ENCODE peak calls at places on chromosomes 5 and 9, in six cellular contexts. One of them, this sample, is unnamed.

GRCh38 chr9:33489070-33489469 is 15.3 kb upstream of the NOL6 start:
- DNase-seq in fibroblast of pulmonary artery: no peak
- DNase-seq in fibroblast of lung: peak; percentile 27
- DNase-seq in neural crest cell: no peak
- DNase-seq in astrocyte of the spinal cord: peak; percentile 24
- DNase-seq in tibial nerve: no peak
- DNase-seq in this sample: no peak

GRCh38 chr9:109414125-109414785 is 83.9 kb downstream of the PTPN3 start:
- DNase-seq in fibroblast of lung: no peak
- DNase-seq in tibial nerve: no peak
- DNase-seq in neural crest cell: no peak
- DNase-seq in astrocyte of the spinal cord: no peak
- DNase-seq in fibroblast of pulmonary artery: no peak
- DNase-seq in this sample: no peak

GRCh38 chr9:34372598-34373011 is 4.1 kb downstream of the MYORG start:
- DNase-seq in fibroblast of lung: no peak
- DNase-seq in tibial nerve: no peak
- DNase-seq in astrocyte of the spinal cord: no peak
- DNase-seq in neural crest cell: no peak
- DNase-seq in fibroblast of pulmonary artery: no peak
- DNase-seq in this sample: no peak

GRCh38 chr9:12684923-12685468 is 8.2 kb upstream of the TYRP1 start:
- DNase-seq in fibroblast of pulmonary artery: peak; percentile 63
- DNase-seq in astrocyte of the spinal cord: no peak
- DNase-seq in tibial nerve: no peak
- DNase-seq in fibroblast of lung: no peak
- DNase-seq in neural crest cell: no peak
- DNase-seq in this sample: no peak

GRCh38 chr9:131528886-131529505 is 2.1 kb downstream of the UCK1 start:
- DNase-seq in tibial nerve: no peak
- DNase-seq in fibroblast of pulmonary artery: no peak
- DNase-seq in astrocyte of the spinal cord: no peak
- DNase-seq in neural crest cell: no peak
- DNase-seq in fibroblast of lung: no peak
- DNase-seq in this sample: peak; percentile 11

GRCh38 chr5:173281910-173282309 is 46.3 kb downstream of the STC2 start:
- DNase-seq in fibroblast of pulmonary artery: peak; percentile 36
- DNase-seq in astrocyte of the spinal cord: no peak
- DNase-seq in tibial nerve: no peak
- DNase-seq in neural crest cell: no peak
- DNase-seq in fibroblast of lung: peak; percentile 7
- DNase-seq in this sample: no peak

GRCh38 chr5:78373231-78373630 is 12.8 kb downstream of the SCAMP1 start:
- DNase-seq in astrocyte of the spinal cord: no peak
- DNase-seq in neural crest cell: no peak
- DNase-seq in fibroblast of pulmonary artery: no peak
- DNase-seq in tibial nerve: no peak
- DNase-seq in fibroblast of lung: peak; percentile 28
- DNase-seq in this sample: no peak

GRCh38 chr5:72210913-72211670 is 103.8 kb downstream of the MAP1B start:
- DNase-seq in fibroblast of lung: peak; percentile 68
- DNase-seq in astrocyte of the spinal cord: peak; percentile 95
- DNase-seq in tibial nerve: peak; percentile 48
- DNase-seq in fibroblast of pulmonary artery: peak; percentile 82
- DNase-seq in neural crest cell: no peak
- DNase-seq in this sample: no peak

GRCh38 chr9:20611751-20612287 is 10.5 kb downstream of the MLLT3 start:
- DNase-seq in tibial nerve: no peak
- DNase-seq in fibroblast of lung: peak; percentile 88
- DNase-seq in astrocyte of the spinal cord: peak; percentile 79
- DNase-seq in neural crest cell: no peak
- DNase-seq in fibroblast of pulmonary artery: peak; percentile 82
- DNase-seq in this sample: no peak
- TF ChIP-seq CTCF in tibial nerve: peak; percentile 16
- TF ChIP-seq CTCF in fibroblast of lung: peak; percentile 32
- TF ChIP-seq CTCF in astrocyte of the spinal cord: peak; percentile 51
- TF ChIP-seq CTCF in neural crest cell: peak; percentile 64
- TF ChIP-seq CTCF in fibroblast of pulmonary artery: peak; percentile 61
- TF ChIP-seq CTCF in this sample: no peak

DNA sequence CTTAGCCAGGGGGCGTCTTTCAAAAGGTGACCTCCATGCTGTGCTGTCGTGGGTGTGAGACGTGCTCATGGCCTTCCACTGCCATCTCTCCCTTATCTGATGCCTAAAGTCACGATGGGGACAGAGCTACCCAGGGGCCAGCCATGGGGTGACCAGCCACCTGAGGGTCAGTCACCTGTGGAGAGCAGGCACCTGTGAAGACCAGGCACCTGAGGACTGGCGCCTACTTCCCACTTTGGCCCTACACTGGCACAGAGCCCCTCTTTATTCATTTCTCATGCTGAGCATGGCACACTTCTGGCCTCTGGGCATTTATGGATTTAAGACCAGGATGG is 6.4 kb upstream of the EXOC3 start:
- DNase-seq in fibroblast of pulmonary artery: no peak
- DNase-seq in astrocyte of the spinal cord: no peak
- DNase-seq in tibial nerve: no peak
- DNase-seq in neural crest cell: no peak
- DNase-seq in fibroblast of lung: no peak
- DNase-seq in this sample: no peak
- TF ChIP-seq CTCF in fibroblast of pulmonary artery: no peak
- TF ChIP-seq CTCF in astrocyte of the spinal cord: no peak
- TF ChIP-seq CTCF in tibial nerve: no peak
- TF ChIP-seq CTCF in neural crest cell: no peak
- TF ChIP-seq CTCF in fibroblast of lung: no peak
- TF ChIP-seq CTCF in this sample: no peak

DNA sequence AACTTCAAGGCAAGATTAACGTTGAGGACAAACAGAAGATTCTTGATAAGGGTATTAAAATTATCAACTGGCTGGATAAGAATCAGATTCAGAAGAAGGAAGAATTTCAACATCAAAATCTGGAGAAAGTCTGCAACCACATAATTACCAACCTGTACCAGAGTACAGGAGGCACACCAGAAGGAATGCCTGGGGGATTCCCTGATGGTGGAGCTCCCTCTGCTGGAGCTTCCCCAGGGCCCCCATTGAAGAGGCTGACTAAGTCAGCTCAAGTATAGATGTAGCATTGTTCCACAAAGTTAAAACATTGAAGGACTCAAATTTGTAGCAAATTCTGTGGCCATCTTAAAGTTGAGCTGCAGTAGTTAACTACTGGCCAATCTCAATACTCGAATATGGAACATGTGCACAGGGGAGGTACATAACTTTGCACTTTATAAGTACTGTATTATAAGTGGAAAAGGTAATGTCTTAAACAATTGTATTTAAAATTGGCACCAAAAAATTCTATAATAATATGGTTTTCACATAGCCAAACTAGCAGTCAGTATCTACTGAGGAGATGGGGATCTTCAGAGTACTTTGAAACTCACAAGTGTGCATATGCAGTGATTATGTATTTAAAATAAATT is 237.5 kb downstream of the CHSY3 start:
- DNase-seq in fibroblast of pulmonary artery: peak; percentile 69
- DNase-seq in tibial nerve: no peak
- DNase-seq in fibroblast of lung: peak; percentile 42
- DNase-seq in astrocyte of the spinal cord: peak; percentile 47
- DNase-seq in neural crest cell: no peak
- DNase-seq in this sample: peak; percentile 29
- TF ChIP-seq CTCF in fibroblast of pulmonary artery: peak; percentile 95
- TF ChIP-seq CTCF in tibial nerve: no peak
- TF ChIP-seq CTCF in fibroblast of lung: peak; percentile 30
- TF ChIP-seq CTCF in astrocyte of the spinal cord: peak; percentile 81
- TF ChIP-seq CTCF in neural crest cell: peak; percentile 59
- TF ChIP-seq CTCF in this sample: peak; percentile 55

DNA sequence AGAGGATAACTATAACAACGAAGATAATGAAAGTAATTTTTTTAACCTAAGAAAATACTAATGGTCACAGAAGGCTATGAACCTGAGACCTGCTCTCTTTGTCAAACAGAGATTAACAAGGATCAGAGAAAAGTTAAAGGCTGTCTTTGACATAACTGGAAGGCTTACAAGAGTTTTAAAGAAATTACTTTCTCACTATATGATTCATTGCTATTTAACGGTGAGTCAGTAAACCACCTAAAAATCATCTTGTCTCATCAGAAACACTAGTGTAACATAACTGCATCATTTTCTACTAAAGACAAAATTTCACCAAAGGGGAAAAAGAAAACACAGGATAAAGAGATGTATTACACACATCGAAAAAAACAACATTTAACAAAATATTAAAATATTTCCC is 19.3 kb downstream of the MLANA start:
- DNase-seq in tibial nerve: no peak
- DNase-seq in fibroblast of pulmonary artery: no peak
- DNase-seq in astrocyte of the spinal cord: peak; percentile 19
- DNase-seq in neural crest cell: no peak
- DNase-seq in fibroblast of lung: peak; percentile 5
- DNase-seq in this sample: no peak
- TF ChIP-seq CTCF in tibial nerve: no peak
- TF ChIP-seq CTCF in fibroblast of pulmonary artery: no peak
- TF ChIP-seq CTCF in astrocyte of the spinal cord: no peak
- TF ChIP-seq CTCF in neural crest cell: no peak
- TF ChIP-seq CTCF in fibroblast of lung: no peak
- TF ChIP-seq CTCF in this sample: no peak

GRCh38 chr5:38782185-38782584 is 63.6 kb upstream of the OSMR start:
- DNase-seq in astrocyte of the spinal cord: no peak
- DNase-seq in tibial nerve: no peak
- DNase-seq in neural crest cell: no peak
- DNase-seq in fibroblast of pulmonary artery: no peak
- DNase-seq in fibroblast of lung: no peak
- DNase-seq in this sample: no peak

GRCh38 chr5:38780316-38780715 is 65.5 kb upstream of the OSMR start:
- DNase-seq in neural crest cell: no peak
- DNase-seq in astrocyte of the spinal cord: peak; percentile 27
- DNase-seq in tibial nerve: no peak
- DNase-seq in fibroblast of pulmonary artery: no peak
- DNase-seq in fibroblast of lung: no peak
- DNase-seq in this sample: no peak

GRCh38 chr5:38777111-38777510 is 68.7 kb upstream of the OSMR start:
- DNase-seq in neural crest cell: no peak
- DNase-seq in astrocyte of the spinal cord: no peak
- DNase-seq in tibial nerve: no peak
- DNase-seq in fibroblast of pulmonary artery: no peak
- DNase-seq in fibroblast of lung: no peak
- DNase-seq in this sample: no peak

GRCh38 chr5:38780950-38781349 is 64.9 kb upstream of the OSMR start:
- DNase-seq in fibroblast of pulmonary artery: peak; percentile 91
- DNase-seq in neural crest cell: no peak
- DNase-seq in astrocyte of the spinal cord: peak; percentile 83
- DNase-seq in tibial nerve: peak; percentile 84
- DNase-seq in fibroblast of lung: peak; percentile 91
- DNase-seq in this sample: no peak

GRCh38 chr5:38783011-38783551 is 62.7 kb upstream of the OSMR start:
- DNase-seq in neural crest cell: no peak
- DNase-seq in fibroblast of lung: peak; percentile 100
- DNase-seq in astrocyte of the spinal cord: peak; percentile 99
- DNase-seq in tibial nerve: peak; percentile 52
- DNase-seq in fibroblast of pulmonary artery: peak; percentile 93
- DNase-seq in this sample: no peak
- TF ChIP-seq CTCF in neural crest cell: no peak
- TF ChIP-seq CTCF in fibroblast of lung: no peak
- TF ChIP-seq CTCF in astrocyte of the spinal cord: peak; percentile 6
- TF ChIP-seq CTCF in tibial nerve: peak; percentile 23
- TF ChIP-seq CTCF in fibroblast of pulmonary artery: no peak
- TF ChIP-seq CTCF in this sample: no peak

GRCh38 chr5:8993031-8993430 is 552.8 kb downstream of the SEMA5A start:
- DNase-seq in astrocyte of the spinal cord: no peak
- DNase-seq in fibroblast of pulmonary artery: peak; percentile 36
- DNase-seq in tibial nerve: no peak
- DNase-seq in fibroblast of lung: peak; percentile 11
- DNase-seq in neural crest cell: no peak
- DNase-seq in this sample: peak; percentile 18
- TF ChIP-seq CTCF in astrocyte of the spinal cord: peak; percentile 62
- TF ChIP-seq CTCF in fibroblast of pulmonary artery: peak; percentile 71
- TF ChIP-seq CTCF in tibial nerve: no peak
- TF ChIP-seq CTCF in fibroblast of lung: peak; percentile 19
- TF ChIP-seq CTCF in neural crest cell: peak; percentile 67
- TF ChIP-seq CTCF in this sample: no peak

DNA sequence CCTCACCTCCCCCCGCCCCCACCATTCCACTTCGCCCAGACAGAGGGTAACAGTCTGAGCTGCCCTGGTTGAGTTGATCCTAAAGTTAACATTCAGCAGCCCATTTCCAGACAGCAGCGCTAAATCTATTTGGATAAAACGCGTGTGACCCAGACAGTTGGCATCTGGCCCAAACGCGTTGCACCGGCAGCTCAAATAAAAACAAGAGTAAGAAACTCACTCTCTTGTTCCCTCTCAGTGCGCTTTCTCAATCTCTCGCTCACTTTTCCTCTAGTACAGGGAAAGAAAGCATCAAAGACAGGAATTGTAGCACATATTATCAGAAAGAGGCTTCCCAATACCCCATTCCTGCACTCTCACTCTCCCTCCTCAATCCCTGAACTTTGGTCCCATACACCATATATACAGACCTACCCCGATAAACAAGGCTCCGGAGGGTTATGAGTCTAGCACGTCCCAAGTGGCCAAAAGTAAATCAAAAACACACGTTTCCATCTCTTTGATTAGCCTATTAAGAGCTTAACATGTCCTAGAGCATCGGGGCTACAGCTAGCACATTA is 1.3 kb downstream of the ADAMTS6 start:
- DNase-seq in neural crest cell: no peak
- DNase-seq in fibroblast of pulmonary artery: peak; percentile 92
- DNase-seq in fibroblast of lung: peak; percentile 91
- DNase-seq in tibial nerve: peak; percentile 81
- DNase-seq in astrocyte of the spinal cord: peak; percentile 91
- DNase-seq in this sample: peak; percentile 16
- TF ChIP-seq CTCF in neural crest cell: no peak
- TF ChIP-seq CTCF in fibroblast of pulmonary artery: peak; percentile 3
- TF ChIP-seq CTCF in fibroblast of lung: no peak
- TF ChIP-seq CTCF in tibial nerve: no peak
- TF ChIP-seq CTCF in astrocyte of the spinal cord: no peak
- TF ChIP-seq CTCF in this sample: no peak

DNA sequence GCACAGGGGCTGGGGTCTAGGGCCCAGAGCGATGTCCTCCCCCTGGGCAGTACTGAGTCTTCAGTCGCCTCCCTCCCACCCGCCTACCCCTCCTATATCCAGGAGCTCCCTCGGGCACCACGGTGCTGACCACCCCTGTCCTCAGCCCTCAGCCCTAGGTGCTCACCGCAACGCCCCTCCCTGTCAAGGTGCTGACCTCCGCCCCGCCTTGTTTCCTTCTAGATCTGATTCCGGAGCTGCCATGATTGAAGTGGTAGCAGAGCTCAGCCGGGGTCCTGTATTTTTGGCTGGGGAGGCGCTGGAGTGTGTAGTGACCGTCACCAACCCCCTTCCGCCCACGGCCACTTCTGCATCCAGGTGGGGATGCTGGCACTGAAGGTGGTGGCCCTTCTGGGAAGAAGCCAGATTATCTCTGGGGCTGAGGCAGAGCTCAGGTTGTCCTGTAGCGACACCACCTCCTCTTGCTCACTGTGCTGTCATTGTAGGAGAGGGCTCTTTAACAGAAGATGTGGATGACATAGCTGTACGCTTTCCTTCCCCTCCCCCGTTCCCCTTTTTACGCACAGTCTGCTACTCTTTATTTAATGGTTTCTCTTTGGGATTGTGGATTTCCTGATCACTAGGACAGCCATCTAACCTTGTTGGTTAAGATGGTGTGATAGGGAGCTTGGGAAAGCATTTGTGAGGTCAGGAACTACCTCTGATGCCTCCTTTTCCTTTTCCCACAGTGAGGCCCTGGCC is 598 bp downstream of the RGP1 start:
- DNase-seq in neural crest cell: no peak
- DNase-seq in fibroblast of pulmonary artery: no peak
- DNase-seq in fibroblast of lung: no peak
- DNase-seq in astrocyte of the spinal cord: no peak
- DNase-seq in tibial nerve: no peak
- DNase-seq in this sample: peak; percentile 64
- TF ChIP-seq CTCF in neural crest cell: no peak
- TF ChIP-seq CTCF in fibroblast of pulmonary artery: no peak
- TF ChIP-seq CTCF in fibroblast of lung: no peak
- TF ChIP-seq CTCF in astrocyte of the spinal cord: no peak
- TF ChIP-seq CTCF in tibial nerve: no peak
- TF ChIP-seq CTCF in this sample: no peak